ENCODE peak calls at places on chromosome 6, in six cellular contexts. One of them, this sample, is unnamed.

GRCh38 chr6:27280064-27280539 is 32.0 kb downstream of the POM121L2 start:
- DNase-seq in Panc1: no peak
- DNase-seq in fibroblast of lung: peak
- DNase-seq in type B pancreatic cell: no peak
- DNase-seq in HL-60: no peak
- DNase-seq in tibial nerve: no peak
- DNase-seq in this sample: no peak

GRCh38 chr6:45378324-45378926 is 691 bp upstream of the SUPT3H start:
- DNase-seq in HL-60: no peak
- DNase-seq in fibroblast of lung: no peak
- DNase-seq in type B pancreatic cell: no peak
- DNase-seq in Panc1: no peak
- DNase-seq in tibial nerve: no peak
- DNase-seq in this sample: no peak

GRCh38 chr6:129102741-129103140 is 219.8 kb downstream of the LAMA2 start:
- DNase-seq in Panc1: no peak
- DNase-seq in tibial nerve: no peak
- DNase-seq in HL-60: no peak
- DNase-seq in fibroblast of lung: peak
- DNase-seq in type B pancreatic cell: no peak
- DNase-seq in this sample: no peak

GRCh38 chr6:148524509-148524908 is 181.9 kb downstream of the SASH1 start:
- DNase-seq in tibial nerve: no peak
- DNase-seq in type B pancreatic cell: no peak
- DNase-seq in HL-60: no peak
- DNase-seq in Panc1: no peak
- DNase-seq in fibroblast of lung: peak
- DNase-seq in this sample: no peak

GRCh38 chr6:75044846-75045245 is 161.0 kb downstream of the COL12A1 start:
- DNase-seq in fibroblast of lung: no peak
- DNase-seq in type B pancreatic cell: no peak
- DNase-seq in Panc1: no peak
- DNase-seq in HL-60: no peak
- DNase-seq in tibial nerve: no peak
- DNase-seq in this sample: no peak

GRCh38 chr6:43673444-43674063 is 14.0 kb downstream of the MRPS18A start:
- DNase-seq in Panc1: no peak
- DNase-seq in type B pancreatic cell: no peak
- DNase-seq in fibroblast of lung: peak
- DNase-seq in tibial nerve: no peak
- DNase-seq in HL-60: no peak
- DNase-seq in this sample: no peak

GRCh38 chr6:168031411-168032382 is 34.2 kb downstream of the KIF25 start:
- DNase-seq in fibroblast of lung: peak
- DNase-seq in type B pancreatic cell: no peak
- DNase-seq in HL-60: no peak
- DNase-seq in tibial nerve: no peak
- DNase-seq in Panc1: no peak
- DNase-seq in this sample: no peak

GRCh38 chr6:64683682-64684081 is 1023.3 kb downstream of the EYS start:
- DNase-seq in Panc1: no peak
- DNase-seq in HL-60: no peak
- DNase-seq in tibial nerve: no peak
- DNase-seq in type B pancreatic cell: no peak
- DNase-seq in fibroblast of lung: peak
- DNase-seq in this sample: no peak

GRCh38 chr6:40274058-40274457 is 313.1 kb downstream of the LRFN2 start:
- DNase-seq in fibroblast of lung: no peak
- DNase-seq in HL-60: no peak
- DNase-seq in tibial nerve: no peak
- DNase-seq in type B pancreatic cell: no peak
- DNase-seq in Panc1: no peak
- DNase-seq in this sample: no peak

GRCh38 chr6:141077355-141078333 is 1055.1 kb upstream of the GJE1 start:
- DNase-seq in type B pancreatic cell: no peak
- DNase-seq in Panc1: no peak
- DNase-seq in tibial nerve: no peak
- DNase-seq in fibroblast of lung: no peak
- DNase-seq in HL-60: no peak
- DNase-seq in this sample: no peak

GRCh38 chr6:107121964-107122495 is 6.7 kb upstream of the BEND3 start:
- DNase-seq in tibial nerve: no peak
- DNase-seq in HL-60: no peak
- DNase-seq in fibroblast of lung: no peak
- DNase-seq in type B pancreatic cell: no peak
- DNase-seq in Panc1: no peak
- DNase-seq in this sample: no peak

GRCh38 chr6:110484321-110484720 is 7.9 kb upstream of the SLC22A16 start:
- DNase-seq in fibroblast of lung: peak
- DNase-seq in HL-60: peak
- DNase-seq in type B pancreatic cell: no peak
- DNase-seq in tibial nerve: no peak
- DNase-seq in Panc1: no peak
- DNase-seq in this sample: no peak

GRCh38 chr6:87920245-87920644 is 127.4 kb upstream of the SPACA1 start:
- DNase-seq in type B pancreatic cell: no peak
- DNase-seq in HL-60: no peak
- DNase-seq in fibroblast of lung: no peak
- DNase-seq in tibial nerve: no peak
- DNase-seq in Panc1: no peak
- DNase-seq in this sample: no peak

DNA sequence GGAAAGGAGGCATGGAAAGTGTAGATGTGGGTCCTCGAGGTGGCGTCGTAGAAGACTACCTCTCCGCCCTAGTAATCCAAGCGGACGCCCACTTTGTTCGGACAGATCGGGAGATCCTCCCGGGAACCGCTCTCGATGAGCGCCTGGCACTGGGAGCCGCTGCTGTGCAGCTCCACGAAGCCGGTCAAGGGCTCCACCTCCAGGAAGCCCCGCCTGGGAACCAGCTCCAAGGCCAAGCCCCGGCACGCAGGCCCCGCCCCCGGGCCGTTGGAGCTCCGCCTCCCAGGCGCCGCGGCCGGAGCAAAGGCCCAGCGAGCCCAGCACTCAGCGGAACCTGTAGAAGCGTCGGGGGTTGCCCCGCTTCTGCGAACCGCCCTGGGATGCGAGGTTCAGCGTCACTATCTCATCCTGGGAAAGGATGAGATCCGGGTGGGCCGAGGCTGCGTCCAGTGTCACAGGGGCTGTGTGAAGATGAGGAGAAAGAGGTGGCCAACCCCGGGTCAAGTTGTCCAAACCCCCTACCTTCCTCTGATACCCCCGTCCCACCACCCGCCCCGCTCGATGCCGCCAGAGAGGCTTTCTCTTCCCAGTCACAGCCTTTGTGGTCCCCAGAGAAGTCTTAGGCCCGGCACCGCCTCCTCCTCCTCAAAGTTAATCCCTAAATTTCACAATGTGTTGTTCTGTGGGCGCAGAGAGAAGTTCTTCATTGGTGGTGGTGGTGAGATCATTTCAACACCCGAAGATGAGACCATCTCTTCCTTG is 10.8 kb downstream of the TRIM31 start:
- DNase-seq in fibroblast of lung: peak
- DNase-seq in type B pancreatic cell: peak
- DNase-seq in tibial nerve: peak
- DNase-seq in HL-60: peak
- DNase-seq in Panc1: no peak
- DNase-seq in this sample: peak
- TF ChIP-seq CTCF in fibroblast of lung: no peak
- TF ChIP-seq CTCF in type B pancreatic cell: no peak
- TF ChIP-seq CTCF in tibial nerve: peak
- TF ChIP-seq CTCF in HL-60: no peak
- TF ChIP-seq CTCF in Panc1: peak
- TF ChIP-seq CTCF in this sample: no peak

GRCh38 chr6:90574610-90575009 is 12.3 kb downstream of the MAP3K7 start:
- DNase-seq in fibroblast of lung: peak
- DNase-seq in type B pancreatic cell: no peak
- DNase-seq in HL-60: no peak
- DNase-seq in Panc1: no peak
- DNase-seq in tibial nerve: no peak
- DNase-seq in this sample: no peak
- TF ChIP-seq CTCF in fibroblast of lung: no peak
- TF ChIP-seq CTCF in type B pancreatic cell: peak
- TF ChIP-seq CTCF in HL-60: no peak
- TF ChIP-seq CTCF in Panc1: peak
- TF ChIP-seq CTCF in tibial nerve: no peak
- TF ChIP-seq CTCF in this sample: no peak

GRCh38 chr6:15504581-15505350 is 158.1 kb downstream of the DTNBP1 start:
- DNase-seq in HL-60: no peak
- DNase-seq in type B pancreatic cell: no peak
- DNase-seq in Panc1: no peak
- DNase-seq in fibroblast of lung: peak
- DNase-seq in tibial nerve: peak
- DNase-seq in this sample: peak
- TF ChIP-seq CTCF in HL-60: no peak
- TF ChIP-seq CTCF in type B pancreatic cell: no peak
- TF ChIP-seq CTCF in Panc1: no peak
- TF ChIP-seq CTCF in fibroblast of lung: no peak
- TF ChIP-seq CTCF in tibial nerve: no peak
- TF ChIP-seq CTCF in this sample: no peak

DNA sequence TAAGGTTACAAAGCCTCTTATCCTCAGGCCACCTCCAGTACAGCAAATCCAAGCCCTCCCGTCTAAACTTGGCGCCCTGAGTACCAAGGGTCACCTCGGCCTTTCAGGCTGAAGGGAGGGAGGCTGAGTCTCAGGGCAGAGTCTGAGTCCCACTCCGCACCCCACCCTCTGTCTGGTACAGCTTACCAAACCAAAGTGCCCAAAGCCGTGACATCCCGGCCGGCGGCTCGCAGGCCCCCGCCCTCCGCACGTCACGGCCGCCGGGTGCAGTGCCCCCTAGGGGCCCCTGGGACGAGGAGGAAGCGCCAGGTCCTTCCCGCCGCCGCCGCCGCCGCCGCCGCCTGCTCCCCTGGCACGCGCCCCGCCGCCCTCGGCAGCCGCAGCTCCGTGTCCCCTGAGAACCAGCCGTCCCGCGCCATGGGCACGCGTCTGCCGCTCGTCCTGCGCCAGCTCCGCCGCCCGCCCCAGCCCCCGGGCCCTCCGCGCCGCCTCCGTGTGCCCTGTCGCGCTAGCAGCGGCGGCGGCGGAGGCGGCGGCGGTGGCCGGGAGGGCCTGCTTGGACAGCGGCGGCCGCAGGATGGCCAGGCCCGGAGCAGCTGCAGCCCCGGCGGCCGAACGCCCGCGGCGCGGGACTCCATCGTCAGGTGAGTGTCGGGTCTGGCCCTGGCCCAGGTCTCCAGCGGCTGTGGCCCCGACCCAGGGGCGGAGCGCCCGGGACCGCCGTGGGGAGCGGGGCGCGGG is at the start of gene MTHFD1L:
- DNase-seq in type B pancreatic cell: peak
- DNase-seq in HL-60: peak
- DNase-seq in fibroblast of lung: peak
- DNase-seq in tibial nerve: peak
- DNase-seq in Panc1: no peak
- DNase-seq in this sample: peak
- TF ChIP-seq CTCF in type B pancreatic cell: peak
- TF ChIP-seq CTCF in HL-60: no peak
- TF ChIP-seq CTCF in fibroblast of lung: peak
- TF ChIP-seq CTCF in tibial nerve: peak
- TF ChIP-seq CTCF in Panc1: peak
- TF ChIP-seq CTCF in this sample: no peak

DNA sequence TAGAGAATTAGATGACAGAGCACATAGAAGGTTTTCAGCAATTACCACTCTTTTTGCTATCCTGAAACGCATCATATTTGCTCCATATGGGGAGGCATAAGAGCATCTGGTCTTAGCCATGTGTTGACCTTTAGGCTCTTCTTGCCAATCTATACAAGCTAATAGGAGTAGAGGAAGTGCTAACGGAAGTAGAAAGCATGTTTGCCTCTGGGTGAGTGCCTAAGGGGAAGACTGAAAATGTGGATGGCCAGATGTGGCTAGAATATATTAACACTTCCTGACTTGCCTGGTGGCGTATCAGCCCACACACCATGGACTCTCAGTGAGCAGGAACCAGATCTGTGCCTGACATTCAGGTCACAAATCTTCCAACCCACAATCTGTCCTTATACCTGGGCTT is 136.3 kb downstream of the LRRC1 start:
- DNase-seq in type B pancreatic cell: no peak
- DNase-seq in fibroblast of lung: no peak
- DNase-seq in tibial nerve: no peak
- DNase-seq in Panc1: no peak
- DNase-seq in HL-60: no peak
- DNase-seq in this sample: no peak
- TF ChIP-seq CTCF in type B pancreatic cell: no peak
- TF ChIP-seq CTCF in fibroblast of lung: no peak
- TF ChIP-seq CTCF in tibial nerve: no peak
- TF ChIP-seq CTCF in Panc1: no peak
- TF ChIP-seq CTCF in HL-60: no peak
- TF ChIP-seq CTCF in this sample: no peak

GRCh38 chr6:1770435-1770843 is 160.7 kb downstream of the FOXC1 start:
- DNase-seq in type B pancreatic cell: no peak
- DNase-seq in tibial nerve: no peak
- DNase-seq in fibroblast of lung: no peak
- DNase-seq in HL-60: no peak
- DNase-seq in Panc1: no peak
- DNase-seq in this sample: no peak
- TF ChIP-seq CTCF in type B pancreatic cell: no peak
- TF ChIP-seq CTCF in tibial nerve: no peak
- TF ChIP-seq CTCF in fibroblast of lung: no peak
- TF ChIP-seq CTCF in HL-60: no peak
- TF ChIP-seq CTCF in Panc1: no peak
- TF ChIP-seq CTCF in this sample: no peak

DNA sequence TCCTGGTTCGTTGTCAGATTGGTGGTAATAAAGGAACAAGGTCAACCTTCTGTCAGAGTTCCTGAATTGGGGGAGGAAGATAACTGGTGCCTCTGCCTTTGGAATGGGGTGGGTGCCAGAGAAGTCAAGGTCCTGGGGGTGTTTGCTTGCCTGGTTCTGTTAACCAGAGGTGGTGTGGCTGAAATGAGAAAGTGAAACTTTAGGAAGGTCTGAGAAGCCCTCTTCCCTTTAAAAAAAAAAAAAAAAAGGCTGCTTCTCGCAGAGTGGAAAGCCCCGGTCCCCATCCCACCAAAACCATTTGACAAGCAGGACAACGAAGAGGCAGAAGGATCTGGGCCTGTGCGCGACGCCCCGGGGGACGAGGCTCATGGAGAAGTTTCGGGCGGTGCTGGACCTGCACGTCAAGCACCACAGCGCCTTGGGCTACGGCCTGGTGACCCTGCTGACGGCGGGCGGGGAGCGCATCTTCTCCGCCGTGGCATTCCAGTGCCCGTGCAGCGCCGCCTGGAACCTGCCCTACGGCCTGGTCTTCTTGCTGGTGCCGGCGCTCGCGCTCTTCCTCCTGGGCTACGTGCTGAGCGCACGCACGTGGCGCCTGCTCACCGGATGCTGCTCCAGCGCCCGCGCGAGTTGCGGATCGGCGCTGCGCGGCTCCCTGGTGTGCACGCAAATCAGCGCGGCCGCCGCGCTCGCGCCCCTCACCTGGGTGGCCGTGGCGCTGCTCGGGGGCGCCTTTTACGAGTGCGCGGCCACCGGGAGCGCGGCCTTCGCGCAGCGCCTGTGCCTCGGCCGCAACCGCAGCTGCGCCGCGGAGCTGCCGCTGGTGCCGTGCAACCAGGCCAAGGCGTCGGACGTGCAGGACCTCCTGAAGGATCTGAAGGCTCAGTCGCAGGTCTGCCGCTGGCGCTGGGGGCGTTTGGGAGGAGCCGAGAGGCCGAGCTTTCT is 660 bp downstream of the CALHM6 start:
- DNase-seq in tibial nerve: no peak
- DNase-seq in HL-60: no peak
- DNase-seq in fibroblast of lung: peak
- DNase-seq in Panc1: no peak
- DNase-seq in type B pancreatic cell: peak
- DNase-seq in this sample: no peak
- TF ChIP-seq CTCF in tibial nerve: no peak
- TF ChIP-seq CTCF in HL-60: no peak
- TF ChIP-seq CTCF in fibroblast of lung: no peak
- TF ChIP-seq CTCF in Panc1: no peak
- TF ChIP-seq CTCF in type B pancreatic cell: no peak
- TF ChIP-seq CTCF in this sample: no peak

This sample was measured in omental fat pad.